ENCODE peak calls at places on chromosomes 1 and 21, in six cellular contexts. Q is substantia nigra; Z is transverse colon; X is testis; D is OCI-LY7; I is activated CD8-positive, alpha-beta T cell treated with anti-CD3 and anti-CD28 coated beads for 36 hours. G is an unnamed sample.

GRCh38 chr1:215661033-215661432 is 93.9 kb downstream of the KCTD3 start:
- DNase-seq in Q (no peak), X (no peak), D (no peak), I (no peak), Z (no peak), G (no peak)

GRCh38 chr1:62682531-62682930 is 5.7 kb downstream of the DOCK7 start:
- DNase-seq in Q (no peak), Z (no peak), I (no peak), D (no peak), X (no peak), G (no peak)

GRCh38 chr21:45970674-45971486 is 10.7 kb upstream of the COL6A1 start:
- DNase-seq in D (peak; percentile 10), Q (peak; percentile 27), Z (peak; percentile 54), X (no peak), I (peak; percentile 74), G (peak; percentile 31)

GRCh38 chr1:201538618-201539551 is at the start of gene NAV1:
- DNase-seq in X (no peak), D (no peak), Z (peak; percentile 56), I (no peak), Q (peak; percentile 48), G (no peak)

GRCh38 chr1:77605246-77606026 is 77.0 kb downstream of the ZZZ3 start:
- DNase-seq in D (no peak), X (peak; percentile 61), Z (peak; percentile 56), Q (no peak), I (no peak), G (no peak)

GRCh38 chr1:30906631-30907389 is 1.7 kb downstream of the SDC3 start:
- DNase-seq in D (no peak), I (no peak), X (no peak), Z (no peak), Q (no peak), G (no peak)

GRCh38 chr1:94562502-94563260 is 21.1 kb upstream of the F3 start:
- DNase-seq in D (no peak), Q (no peak), X (no peak), Z (peak; percentile 62), I (no peak), G (no peak)

GRCh38 chr1:29679828-29680558 is 443.7 kb downstream of the PTPRU start:
- DNase-seq in I (no peak), D (no peak), Q (no peak), Z (no peak), X (no peak), G (no peak)

GRCh38 chr1:157145081-157145480 is 6.9 kb upstream of the ETV3 start:
- DNase-seq in D (no peak), Q (no peak), X (no peak), I (no peak), Z (no peak), G (no peak)

GRCh38 chr1:24383381-24383940 is 30.1 kb downstream of the STPG1 start:
- DNase-seq in X (no peak), Z (no peak), I (no peak), D (no peak), Q (no peak), G (no peak)

GRCh38 chr1:27130798-27131197 is 24.1 kb downstream of the SLC9A1 start:
- DNase-seq in Q (no peak), D (no peak), I (no peak), X (no peak), Z (no peak), G (no peak)